ENCODE peak calls at places on chromosomes 2 and 18, in four cellular contexts. N is GM12878, I is A549, Y is endothelial cell of umbilical vein. T is an unnamed sample.

GRCh38 chr2:101265893-101266499 is 13.3 kb downstream of the CNOT11 start:
- DNase-seq in Y (no peak), N (no peak), I (no peak), T (no peak)

GRCh38 chr2:219272995-219273394 is 6.2 kb upstream of the DNAJB2 start:
- DNase-seq in I (no peak), Y (no peak), N (no peak), T (no peak)

GRCh38 chr2:226578879-226579278 is 220.7 kb downstream of the IRS1 start:
- DNase-seq in Y (no peak), I (no peak), N (no peak), T (peak)

GRCh38 chr18:61817086-61817485 is 75.7 kb downstream of the RNF152 start:
- DNase-seq in N (no peak), Y (no peak), I (no peak), T (no peak)

GRCh38 chr2:54866868-54867267 is 143.4 kb downstream of the EML6 start:
- DNase-seq in Y (no peak), I (no peak), N (peak), T (peak)

GRCh38 chr18:11245889-11246288 is 96.5 kb upstream of the PIEZO2 start:
- DNase-seq in N (no peak), I (no peak), Y (no peak), T (no peak)

GRCh38 chr18:22344908-22345670 is 72.6 kb downstream of the CTAGE1 start:
- DNase-seq in I (no peak), N (no peak), Y (peak), T (peak)

GRCh38 chr2:10871978-10872377 is 39.8 kb upstream of the KCNF1 start:
- DNase-seq in N (no peak), Y (no peak), I (no peak), T (no peak)

GRCh38 chr18:54909538-54909937 is 49.7 kb downstream of the CCDC68 start:
- DNase-seq in Y (no peak), N (no peak), I (no peak), T (no peak)

GRCh38 chr18:47149457-47150028 is 757 bp downstream of the HDHD2 start:
- DNase-seq in Y (no peak), I (no peak), N (no peak), T (peak)

GRCh38 chr2:169225906-169226305 is 136.4 kb downstream of the LRP2 start:
- DNase-seq in I (no peak), N (no peak), Y (no peak), T (no peak)

GRCh38 chr18:35267809-35268208 is 22.2 kb downstream of the ZSCAN30 start:
- DNase-seq in N (no peak), Y (peak), I (no peak), T (no peak)

GRCh38 chr2:226313071-226313470 is 486.5 kb downstream of the IRS1 start:
- DNase-seq in N (no peak), Y (no peak), I (no peak), T (no peak)

GRCh38 chr2:56671973-56672569 is 488.3 kb downstream of the CCDC85A start:
- DNase-seq in Y (no peak), N (no peak), I (no peak), T (peak)

GRCh38 chr2:128506534-128506933 is 187.9 kb upstream of the HS6ST1 start:
- DNase-seq in N (no peak), I (no peak), Y (no peak), T (no peak)

GRCh38 chr2:20668871-20669475 is 2.0 kb downstream of the GDF7 start:
- DNase-seq in N (no peak), I (no peak), Y (no peak), T (no peak)

GRCh38 chr2:20671736-20672080 is 4.8 kb downstream of the GDF7 start:
- DNase-seq in N (no peak), Y (no peak), I (no peak), T (no peak)

GRCh38 chr2:20669609-20670314 is 2.8 kb downstream of the GDF7 start:
- DNase-seq in Y (no peak), I (no peak), N (no peak), T (no peak)

GRCh38 chr2:20671036-20671735 is 4.2 kb downstream of the GDF7 start:
- DNase-seq in N (no peak), I (no peak), Y (no peak), T (no peak)

DNA sequence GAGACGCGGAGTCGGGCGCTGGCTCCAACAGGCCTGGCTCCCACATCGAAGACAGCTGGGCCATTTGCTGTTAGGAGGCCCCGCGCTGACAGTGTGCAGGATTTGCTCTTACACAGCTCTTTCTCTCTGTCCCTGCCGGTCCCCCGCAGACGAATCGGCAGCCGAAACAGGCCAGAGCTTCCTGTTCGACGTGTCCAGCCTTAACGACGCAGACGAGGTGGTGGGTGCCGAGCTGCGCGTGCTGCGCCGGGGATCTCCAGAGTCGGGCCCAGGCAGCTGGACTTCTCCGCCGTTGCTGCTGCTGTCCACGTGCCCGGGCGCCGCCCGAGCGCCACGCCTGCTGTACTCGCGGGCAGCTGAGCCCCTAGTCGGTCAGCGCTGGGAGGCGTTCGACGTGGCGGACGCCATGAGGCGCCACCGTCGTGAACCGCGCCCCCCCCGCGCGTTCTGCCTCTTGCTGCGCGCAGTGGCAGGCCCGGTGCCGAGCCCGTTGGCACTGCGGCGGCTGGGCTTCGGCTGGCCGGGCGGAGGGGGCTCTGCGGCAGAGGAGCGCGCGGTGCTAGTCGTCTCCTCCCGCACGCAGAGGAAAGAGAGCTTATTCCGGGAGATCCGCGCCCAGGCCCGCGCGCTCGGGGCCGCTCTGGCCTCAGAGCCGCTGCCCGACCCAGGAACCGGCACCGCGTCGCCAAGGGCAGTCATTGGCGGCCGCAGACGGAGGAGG is 3.5 kb downstream of the GDF7 start:
- DNase-seq in I (no peak), Y (no peak), N (no peak), T (no peak)
- TF ChIP-seq MAX in I (no peak), Y (no peak), N (no peak), T (no peak)

GRCh38 chr18:63074987-63075404 is 244.6 kb downstream of the BCL2 start:
- DNase-seq in Y (peak), N (no peak), I (peak), T (peak)

GRCh38 chr18:63071566-63072175 is 247.9 kb downstream of the BCL2 start:
- DNase-seq in N (no peak), I (no peak), Y (no peak), T (peak)

GRCh38 chr18:63070750-63071502 is 248.6 kb downstream of the BCL2 start:
- DNase-seq in I (no peak), N (no peak), Y (no peak), T (no peak)

GRCh38 chr18:63069496-63069895 is 250.1 kb downstream of the BCL2 start:
- DNase-seq in I (no peak), Y (no peak), N (no peak), T (no peak)

DNA sequence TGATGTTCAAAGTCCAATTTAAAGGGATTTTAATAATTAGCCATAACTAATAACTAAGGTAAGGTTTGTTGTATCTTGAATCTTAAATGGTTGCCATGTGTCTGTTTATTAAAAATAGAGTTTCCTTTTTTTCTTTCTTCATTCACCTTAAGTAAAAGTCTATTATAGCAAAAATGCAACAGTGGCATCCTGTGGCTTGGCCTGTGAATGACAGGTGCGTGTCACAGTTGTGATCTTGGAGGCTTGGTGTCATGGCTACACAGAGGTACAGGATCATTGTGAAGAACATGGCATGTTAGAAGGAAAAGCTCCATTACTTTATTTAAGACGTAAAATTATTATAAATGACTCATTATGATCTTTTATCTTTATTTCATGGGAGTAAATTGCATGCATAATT is 246.1 kb downstream of the BCL2 start:
- DNase-seq in Y (no peak), I (no peak), N (no peak), T (peak)
- TF ChIP-seq CTCF in Y (no peak), I (no peak), N (peak), T (peak)

GRCh38 chr2:106120432-106120831 is 73.7 kb downstream of the UXS1 start:
- DNase-seq in I (no peak), N (no peak), Y (no peak), T (no peak)
- TF ChIP-seq MAX in I (no peak), N (no peak), Y (no peak), T (no peak)

GRCh38 chr2:95267458-95268207 is 6.6 kb upstream of the PROM2 start:
- DNase-seq in I (no peak), N (no peak), Y (no peak), T (no peak)

GRCh38 chr2:95265182-95265581 is 9.1 kb upstream of the PROM2 start:
- DNase-seq in Y (no peak), N (no peak), I (no peak), T (no peak)

GRCh38 chr2:95266781-95267430 is 7.3 kb upstream of the PROM2 start:
- DNase-seq in N (no peak), I (no peak), Y (no peak), T (no peak)

GRCh38 chr2:95262896-95263542 is 11.2 kb upstream of the PROM2 start:
- DNase-seq in Y (no peak), N (no peak), I (no peak), T (no peak)

DNA sequence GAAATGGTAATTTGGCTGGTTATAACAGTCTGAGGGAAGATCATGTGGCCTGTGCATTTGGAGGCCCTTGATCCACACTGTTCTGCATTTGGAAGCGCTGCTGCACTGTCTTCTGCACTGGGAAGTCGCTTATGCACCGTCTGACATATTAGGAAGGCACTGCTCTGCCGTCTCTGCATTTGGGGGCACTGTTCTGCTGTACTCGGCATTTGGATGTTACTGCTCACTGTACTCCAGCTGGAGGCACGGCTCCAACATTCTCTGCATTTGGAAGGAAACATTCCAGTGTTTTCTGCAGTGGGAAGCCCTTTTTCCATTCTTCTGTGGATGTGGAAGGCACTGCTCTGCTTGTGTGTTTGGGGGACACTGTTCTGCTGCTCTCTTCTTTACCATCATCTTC is 9.6 kb upstream of the PROM2 start:
- DNase-seq in Y (no peak), I (no peak), N (no peak), T (no peak)
- TF ChIP-seq CTCF in Y (no peak), I (no peak), N (no peak), T (no peak)

T was measured in NB4.